ENCODE peak calls at places on chromosomes 13 and 19, in five cellular contexts. One of them, this sample, is unnamed.

GRCh38 chr19:13946414-13946813 is 5.9 kb upstream of the DCAF15 start:
- DNase-seq in HT1080: no peak
- DNase-seq in pons: no peak
- DNase-seq in stimulated activated CD8-positive, alpha-beta memory T cell treated with anti-CD3 and anti-CD28 coated beads, Interleukin-4, amount 100 ng/mL, for 1 hour: no peak
- DNase-seq in iPS-NIHi11: no peak
- DNase-seq in this sample: no peak

GRCh38 chr19:10858204-10858828 is 10.1 kb downstream of the C19orf38 start:
- DNase-seq in HT1080: no peak
- DNase-seq in pons: no peak
- DNase-seq in stimulated activated CD8-positive, alpha-beta memory T cell treated with anti-CD3 and anti-CD28 coated beads, Interleukin-4, amount 100 ng/mL, for 1 hour: no peak
- DNase-seq in iPS-NIHi11: peak; percentile 74
- DNase-seq in this sample: no peak

GRCh38 chr19:6571167-6571566 is 19.8 kb downstream of the CD70 start:
- DNase-seq in HT1080: no peak
- DNase-seq in pons: no peak
- DNase-seq in stimulated activated CD8-positive, alpha-beta memory T cell treated with anti-CD3 and anti-CD28 coated beads, Interleukin-4, amount 100 ng/mL, for 1 hour: no peak
- DNase-seq in iPS-NIHi11: no peak
- DNase-seq in this sample: no peak

GRCh38 chr19:29672933-29673336 is 7.7 kb downstream of the PLEKHF1 start:
- DNase-seq in HT1080: no peak
- DNase-seq in pons: no peak
- DNase-seq in stimulated activated CD8-positive, alpha-beta memory T cell treated with anti-CD3 and anti-CD28 coated beads, Interleukin-4, amount 100 ng/mL, for 1 hour: peak; percentile 74
- DNase-seq in iPS-NIHi11: no peak
- DNase-seq in this sample: no peak

GRCh38 chr13:48236528-48237353 is 3.7 kb downstream of the ITM2B start:
- DNase-seq in HT1080: no peak
- DNase-seq in pons: peak; percentile 53
- DNase-seq in stimulated activated CD8-positive, alpha-beta memory T cell treated with anti-CD3 and anti-CD28 coated beads, Interleukin-4, amount 100 ng/mL, for 1 hour: no peak
- DNase-seq in iPS-NIHi11: no peak
- DNase-seq in this sample: no peak

GRCh38 chr13:38350114-38350617 is 515 bp downstream of the UFM1 start:
- DNase-seq in HT1080: no peak
- DNase-seq in pons: no peak
- DNase-seq in stimulated activated CD8-positive, alpha-beta memory T cell treated with anti-CD3 and anti-CD28 coated beads, Interleukin-4, amount 100 ng/mL, for 1 hour: no peak
- DNase-seq in iPS-NIHi11: peak; percentile 41
- DNase-seq in this sample: no peak

GRCh38 chr13:110006304-110006703 is 219.9 kb upstream of the IRS2 start:
- DNase-seq in HT1080: peak; percentile 83
- DNase-seq in pons: no peak
- DNase-seq in stimulated activated CD8-positive, alpha-beta memory T cell treated with anti-CD3 and anti-CD28 coated beads, Interleukin-4, amount 100 ng/mL, for 1 hour: no peak
- DNase-seq in iPS-NIHi11: no peak
- DNase-seq in this sample: no peak

GRCh38 chr13:27599845-27600553 is 20.3 kb downstream of the LNX2 start:
- DNase-seq in HT1080: peak; percentile 84
- DNase-seq in pons: no peak
- DNase-seq in stimulated activated CD8-positive, alpha-beta memory T cell treated with anti-CD3 and anti-CD28 coated beads, Interleukin-4, amount 100 ng/mL, for 1 hour: no peak
- DNase-seq in iPS-NIHi11: peak; percentile 28
- DNase-seq in this sample: peak; percentile 52

GRCh38 chr19:35088514-35088913 is 27.1 kb upstream of the FXYD3 start:
- DNase-seq in HT1080: peak; percentile 93
- DNase-seq in pons: no peak
- DNase-seq in stimulated activated CD8-positive, alpha-beta memory T cell treated with anti-CD3 and anti-CD28 coated beads, Interleukin-4, amount 100 ng/mL, for 1 hour: no peak
- DNase-seq in iPS-NIHi11: peak; percentile 9
- DNase-seq in this sample: peak; percentile 87

GRCh38 chr19:14383898-14384669 is 2.8 kb downstream of the ADGRE5 start:
- DNase-seq in HT1080: peak; percentile 54
- DNase-seq in pons: peak; percentile 54
- DNase-seq in stimulated activated CD8-positive, alpha-beta memory T cell treated with anti-CD3 and anti-CD28 coated beads, Interleukin-4, amount 100 ng/mL, for 1 hour: peak; percentile 60
- DNase-seq in iPS-NIHi11: no peak
- DNase-seq in this sample: peak; percentile 85

GRCh38 chr19:4908781-4909171 is 525 bp upstream of the UHRF1 start:
- DNase-seq in HT1080: no peak
- DNase-seq in pons: no peak
- DNase-seq in stimulated activated CD8-positive, alpha-beta memory T cell treated with anti-CD3 and anti-CD28 coated beads, Interleukin-4, amount 100 ng/mL, for 1 hour: no peak
- DNase-seq in iPS-NIHi11: no peak
- DNase-seq in this sample: no peak

GRCh38 chr19:289651-290538 is 1.3 kb downstream of the PLPP2 start:
- DNase-seq in HT1080: peak; percentile 69
- DNase-seq in pons: no peak
- DNase-seq in stimulated activated CD8-positive, alpha-beta memory T cell treated with anti-CD3 and anti-CD28 coated beads, Interleukin-4, amount 100 ng/mL, for 1 hour: no peak
- DNase-seq in iPS-NIHi11: peak; percentile 79
- DNase-seq in this sample: no peak

GRCh38 chr13:100301418-100301817 is 212.5 kb downstream of the PCCA start:
- DNase-seq in HT1080: no peak
- DNase-seq in pons: no peak
- DNase-seq in stimulated activated CD8-positive, alpha-beta memory T cell treated with anti-CD3 and anti-CD28 coated beads, Interleukin-4, amount 100 ng/mL, for 1 hour: no peak
- DNase-seq in iPS-NIHi11: no peak
- DNase-seq in this sample: no peak

GRCh38 chr19:46776927-46777911 is 11.2 kb downstream of the SLC1A5 start:
- DNase-seq in HT1080: no peak
- DNase-seq in pons: no peak
- DNase-seq in stimulated activated CD8-positive, alpha-beta memory T cell treated with anti-CD3 and anti-CD28 coated beads, Interleukin-4, amount 100 ng/mL, for 1 hour: no peak
- DNase-seq in iPS-NIHi11: peak; percentile 93
- DNase-seq in this sample: no peak

GRCh38 chr13:37429976-37430375 is 168.6 kb downstream of the POSTN start:
- DNase-seq in HT1080: peak; percentile 60
- DNase-seq in pons: no peak
- DNase-seq in stimulated activated CD8-positive, alpha-beta memory T cell treated with anti-CD3 and anti-CD28 coated beads, Interleukin-4, amount 100 ng/mL, for 1 hour: no peak
- DNase-seq in iPS-NIHi11: no peak
- DNase-seq in this sample: no peak

GRCh38 chr13:44904982-44905381 is 84.3 kb downstream of the NUFIP1 start:
- DNase-seq in HT1080: peak; percentile 89
- DNase-seq in pons: peak; percentile 76
- DNase-seq in stimulated activated CD8-positive, alpha-beta memory T cell treated with anti-CD3 and anti-CD28 coated beads, Interleukin-4, amount 100 ng/mL, for 1 hour: no peak
- DNase-seq in iPS-NIHi11: no peak
- DNase-seq in this sample: peak; percentile 11

GRCh38 chr13:61685683-61686013 is 270.0 kb upstream of the PCDH20 start:
- DNase-seq in HT1080: peak; percentile 49
- DNase-seq in pons: peak; percentile 48
- DNase-seq in stimulated activated CD8-positive, alpha-beta memory T cell treated with anti-CD3 and anti-CD28 coated beads, Interleukin-4, amount 100 ng/mL, for 1 hour: no peak
- DNase-seq in iPS-NIHi11: peak; percentile 41
- DNase-seq in this sample: no peak

GRCh38 chr13:100139822-100140221 is 50.9 kb downstream of the PCCA start:
- DNase-seq in HT1080: no peak
- DNase-seq in pons: no peak
- DNase-seq in stimulated activated CD8-positive, alpha-beta memory T cell treated with anti-CD3 and anti-CD28 coated beads, Interleukin-4, amount 100 ng/mL, for 1 hour: no peak
- DNase-seq in iPS-NIHi11: no peak
- DNase-seq in this sample: no peak

GRCh38 chr19:14378890-14379289 is 2.4 kb upstream of the ADGRE5 start:
- DNase-seq in HT1080: no peak
- DNase-seq in pons: no peak
- DNase-seq in stimulated activated CD8-positive, alpha-beta memory T cell treated with anti-CD3 and anti-CD28 coated beads, Interleukin-4, amount 100 ng/mL, for 1 hour: no peak
- DNase-seq in iPS-NIHi11: no peak
- DNase-seq in this sample: no peak

GRCh38 chr13:102771298-102772041 is 2.1 kb downstream of the TEX30 start:
- DNase-seq in HT1080: no peak
- DNase-seq in pons: no peak
- DNase-seq in stimulated activated CD8-positive, alpha-beta memory T cell treated with anti-CD3 and anti-CD28 coated beads, Interleukin-4, amount 100 ng/mL, for 1 hour: no peak
- DNase-seq in iPS-NIHi11: no peak
- DNase-seq in this sample: no peak